ENCODE peak calls at places on chromosomes 11 and 22, in ten cellular contexts. T is H7, L is body of pancreas, O is GM23248, N is bronchial epithelial cell, Q is upper lobe of right lung, U is AG04450, S is AG10803, K is trophoblast cell, A is colonic mucosa. E is an unnamed sample.

GRCh38 chr11:108963118-108963517 is 298.2 kb downstream of the DDX10 start:
- DNase-seq in T (no peak), L (no peak), O (no peak), N (no peak), Q (no peak), U (no peak), S (no peak), K (no peak), A (no peak), E (no peak)

GRCh38 chr11:10019906-10020682 is 273.9 kb downstream of the SBF2 start:
- DNase-seq in T (no peak), L (no peak), O (peak), N (no peak), Q (no peak), U (no peak), S (no peak), K (no peak), A (peak), E (no peak)

GRCh38 chr22:46587492-46588278 is 32.5 kb upstream of the GRAMD4 start:
- DNase-seq in T (no peak), L (no peak), O (no peak), N (no peak), Q (peak), U (no peak), S (no peak), K (no peak), A (peak), E (no peak)

GRCh38 chr22:24178502-24179440 is 2.5 kb upstream of the SUSD2 start:
- DNase-seq in T (peak), L (no peak), O (peak), N (no peak), Q (no peak), U (no peak), S (no peak), K (no peak), A (no peak), E (no peak)

GRCh38 chr11:111539426-111540113 is 950 bp upstream of the LAYN start:
- DNase-seq in T (peak), L (no peak), O (no peak), N (no peak), Q (no peak), U (no peak), S (no peak), K (peak), A (no peak), E (no peak)

GRCh38 chr11:133778161-133778560 is 67.2 kb downstream of the SPATA19 start:
- DNase-seq in T (no peak), L (no peak), O (no peak), N (no peak), Q (no peak), U (no peak), S (no peak), K (no peak), A (no peak), E (no peak)

GRCh38 chr11:124863826-124864165 is 1.4 kb upstream of the ROBO3 start:
- DNase-seq in T (peak), L (no peak), O (no peak), N (no peak), Q (no peak), U (no peak), S (no peak), K (no peak), A (no peak), E (no peak)

GRCh38 chr11:95485115-95485900 is 254.3 kb upstream of the SESN3 start:
- DNase-seq in T (no peak), L (no peak), O (peak), N (peak), Q (no peak), U (no peak), S (peak), K (peak), A (no peak), E (no peak)

GRCh38 chr11:131025020-131025419 is 108.7 kb upstream of the SNX19 start:
- DNase-seq in T (peak), L (no peak), O (peak), N (peak), Q (no peak), U (peak), S (peak), K (peak), A (no peak), E (peak)

GRCh38 chr11:35515224-35515623 is 10.2 kb downstream of the PAMR1 start:
- DNase-seq in T (no peak), L (no peak), O (peak), N (peak), Q (no peak), U (peak), S (peak), K (peak), A (no peak), E (no peak)

GRCh38 chr11:65489061-65489705 is 9.7 kb upstream of the MALAT1 start:
- DNase-seq in T (no peak), L (no peak), O (peak), N (no peak), Q (peak), U (no peak), S (peak), K (peak), A (no peak), E (no peak)

GRCh38 chr11:113974741-113975470 is at the start of gene HTR3A:
- DNase-seq in T (peak), L (peak), O (no peak), N (peak), Q (peak), U (no peak), S (no peak), K (no peak), A (peak), E (no peak)

GRCh38 chr22:42300286-42301071 is 30.0 kb upstream of the TCF20 start:
- DNase-seq in T (peak), L (no peak), O (no peak), N (peak), Q (no peak), U (no peak), S (no peak), K (no peak), A (no peak), E (no peak)

GRCh38 chr11:110432713-110433392 is 3.1 kb downstream of the FDX1 start:
- DNase-seq in T (no peak), L (no peak), O (no peak), N (peak), Q (no peak), U (no peak), S (peak), K (peak), A (no peak), E (no peak)

GRCh38 chr11:134686418-134686817 is 274.4 kb upstream of the B3GAT1 start:
- DNase-seq in T (no peak), L (no peak), O (peak), N (no peak), Q (no peak), U (no peak), S (no peak), K (no peak), A (no peak), E (no peak)

GRCh38 chr11:73325036-73325981 is 17.2 kb downstream of the ARHGEF17 start:
- DNase-seq in T (no peak), L (no peak), O (peak), N (no peak), Q (no peak), U (no peak), S (peak), K (peak), A (no peak), E (no peak)

GRCh38 chr22:34102633-34103032 is 182.4 kb upstream of the LARGE1 start:
- DNase-seq in T (no peak), L (no peak), O (peak), N (no peak), Q (no peak), U (no peak), S (no peak), K (no peak), A (no peak), E (no peak)

GRCh38 chr11:68659158-68659921 is 25.0 kb upstream of the GAL start:
- DNase-seq in T (peak), L (no peak), O (peak), N (peak), Q (no peak), U (peak), S (peak), K (no peak), A (no peak), E (peak)

GRCh38 chr11:111531156-111531555 is 9.4 kb upstream of the LAYN start:
- DNase-seq in T (no peak), L (no peak), O (peak), N (peak), Q (no peak), U (no peak), S (no peak), K (no peak), A (no peak), E (no peak)

GRCh38 chr11:119484741-119485605 is 62.0 kb upstream of the THY1 start:
- DNase-seq in T (peak), L (no peak), O (no peak), N (no peak), Q (no peak), U (no peak), S (no peak), K (peak), A (no peak), E (no peak)

GRCh38 chr11:103325686-103326069 is 216.5 kb downstream of the DYNC2H1 start:
- DNase-seq in T (no peak), L (no peak), O (no peak), N (no peak), Q (no peak), U (no peak), S (no peak), K (no peak), A (no peak), E (no peak)

GRCh38 chr22:28711341-28711740 is 30.3 kb downstream of the CHEK2 start:
- DNase-seq in T (no peak), L (no peak), O (peak), N (no peak), Q (no peak), U (no peak), S (no peak), K (no peak), A (no peak), E (no peak)
- H3K4me3 ChIP-seq in T (no peak), L (no peak), O (peak), N (no peak), Q (no peak), U (no peak), S (peak), K (no peak), A (no peak), E (no peak)

GRCh38 chr11:63839508-63840355 is 822 bp downstream of the MARK2 start:
- DNase-seq in T (no peak), L (peak), O (peak), N (no peak), Q (peak), U (no peak), S (peak), K (peak), A (peak), E (no peak)

GRCh38 chr11:63837027-63837688 is 1.8 kb upstream of the MARK2 start:
- DNase-seq in T (peak), L (peak), O (peak), N (peak), Q (peak), U (no peak), S (peak), K (peak), A (peak), E (no peak)

GRCh38 chr11:63838682-63839507 is at the start of gene MARK2:
- DNase-seq in T (peak), L (peak), O (peak), N (peak), Q (peak), U (peak), S (peak), K (peak), A (peak), E (peak)

GRCh38 chr11:63838150-63838681 is 694 bp upstream of the MARK2 start:
- DNase-seq in T (no peak), L (no peak), O (no peak), N (peak), Q (no peak), U (no peak), S (no peak), K (peak), A (no peak), E (no peak)

DNA sequence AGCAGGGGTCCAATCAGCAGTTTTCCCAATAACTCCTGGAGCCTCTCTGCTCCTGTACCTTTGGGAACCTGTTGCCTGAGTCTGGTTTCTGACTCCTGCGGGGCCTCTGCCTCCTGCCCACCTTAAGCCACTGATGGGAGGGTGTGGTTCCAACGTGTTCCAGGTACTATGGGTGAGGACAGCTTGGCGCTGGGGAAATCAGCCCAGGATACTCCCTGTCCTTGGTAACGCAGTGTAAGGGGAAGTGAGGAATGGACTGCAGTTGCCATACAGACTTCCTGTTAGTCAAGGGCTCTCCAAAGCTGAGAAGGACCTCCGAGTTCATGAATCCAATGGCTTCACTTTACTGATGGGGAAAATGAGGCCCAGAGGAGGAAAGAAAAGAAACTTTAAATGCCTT is 1.2 kb upstream of the MARK2 start:
- DNase-seq in T (no peak), L (no peak), O (no peak), N (no peak), Q (no peak), U (no peak), S (no peak), K (no peak), A (peak), E (no peak)
- H3K4me3 ChIP-seq in T (no peak), L (no peak), O (no peak), N (no peak), Q (peak), U (no peak), S (no peak), K (no peak), A (peak), E (no peak)

GRCh38 chr22:39405346-39406085 is 5.9 kb downstream of the TAB1 start:
- DNase-seq in T (peak), L (no peak), O (peak), N (no peak), Q (no peak), U (no peak), S (peak), K (no peak), A (no peak), E (no peak)
- H3K4me3 ChIP-seq in T (no peak), L (no peak), O (peak), N (no peak), Q (no peak), U (peak), S (peak), K (no peak), A (no peak), E (no peak)

DNA sequence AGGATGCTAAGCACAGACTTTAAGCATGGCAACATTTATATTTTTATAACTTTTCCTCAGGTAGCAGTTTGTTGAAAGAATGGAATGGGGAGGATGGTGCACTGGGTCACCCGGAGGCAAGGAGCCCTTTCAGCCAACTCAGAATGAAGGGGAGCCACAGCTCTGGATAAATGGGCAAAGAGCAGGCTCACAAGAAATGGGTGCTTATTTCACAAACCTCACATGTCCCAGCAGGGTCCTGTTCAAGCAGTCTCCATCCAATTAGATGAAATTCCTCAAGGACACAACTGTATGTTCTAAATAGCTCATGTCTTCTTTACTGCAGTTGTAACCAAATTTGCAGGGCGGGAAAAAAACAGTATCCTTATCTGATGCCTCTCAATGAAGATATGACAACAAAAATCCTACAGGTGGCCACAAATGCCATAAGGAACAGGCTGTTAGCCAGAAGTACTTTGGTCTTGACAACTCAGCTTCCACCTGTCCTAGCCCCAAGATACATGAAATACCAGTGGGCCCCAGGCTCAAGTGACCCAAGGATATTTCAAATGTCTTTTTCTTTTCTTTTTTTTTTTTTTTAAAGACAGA is 48.2 kb downstream of the MAPK1 start:
- DNase-seq in T (no peak), L (no peak), O (no peak), N (no peak), Q (no peak), U (no peak), S (no peak), K (peak), A (no peak), E (no peak)
- H3K4me3 ChIP-seq in T (no peak), L (no peak), O (no peak), N (no peak), Q (no peak), U (no peak), S (no peak), K (no peak), A (no peak), E (no peak)

DNA sequence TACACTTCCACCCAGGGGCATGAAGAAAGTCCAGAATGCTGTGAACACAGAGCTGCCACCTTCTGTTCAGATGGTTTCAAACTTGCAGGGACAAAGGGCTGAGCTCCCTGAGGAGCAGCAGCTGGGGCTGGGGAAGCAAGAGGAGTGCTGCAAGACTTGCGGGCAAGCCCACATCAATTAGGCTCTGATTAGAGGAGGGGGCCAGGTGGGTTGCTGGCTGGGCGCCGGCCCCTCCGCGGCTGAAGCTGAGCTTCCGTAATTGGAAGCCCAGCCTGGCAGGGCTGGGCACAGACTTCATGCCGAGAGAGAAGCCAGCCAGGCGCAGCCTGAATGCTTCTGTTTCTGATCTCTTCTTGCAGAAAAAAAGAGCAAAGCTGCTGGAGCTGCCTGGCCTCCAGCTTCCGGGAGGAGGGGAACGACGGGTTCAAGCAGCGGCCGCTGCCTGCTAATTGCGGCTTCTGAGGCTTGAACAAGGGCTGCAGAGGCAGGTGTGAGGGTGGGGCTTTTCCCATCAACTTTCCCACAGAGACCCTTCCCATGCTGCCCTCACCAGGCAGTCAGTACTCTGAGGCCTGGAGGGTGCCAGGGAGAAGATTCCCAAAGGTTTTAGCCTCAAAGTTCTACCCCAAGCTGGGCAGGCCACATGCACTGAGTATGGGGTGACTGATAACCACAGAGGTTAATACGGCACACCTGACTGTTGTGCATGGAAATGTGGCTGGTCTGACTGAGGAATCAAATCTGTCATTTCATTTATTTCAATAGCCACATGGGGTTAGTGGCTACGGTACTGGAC is 91.1 kb upstream of the LMO1 start:
- DNase-seq in T (no peak), L (no peak), O (peak), N (peak), Q (peak), U (no peak), S (no peak), K (peak), A (no peak), E (no peak)
- H3K4me3 ChIP-seq in T (no peak), L (no peak), O (no peak), N (no peak), Q (no peak), U (no peak), S (no peak), K (no peak), A (no peak), E (no peak)

GRCh38 chr11:47267858-47268257 is 2.1 kb upstream of the MADD start:
- DNase-seq in T (no peak), L (no peak), O (no peak), N (no peak), Q (peak), U (no peak), S (no peak), K (no peak), A (no peak), E (no peak)
- H3K4me3 ChIP-seq in T (no peak), L (no peak), O (no peak), N (no peak), Q (no peak), U (no peak), S (no peak), K (no peak), A (no peak), E (no peak)